ENCODE peak calls at places on chromosomes 11 and 22, in eight cellular contexts. L is LoVo; V is T-helper 2 cell; N is activated T-helper 1 cell treated with anti-CD3 and anti-CD28 coated beads, Interleukin-12 subunit alpha, Interleukin-12 subunit beta, Interleukin-2, Interleukin-4 antibody, amounts not matched to agents 30 ng/mL and 10 ng/mL and 1 ng/mL, durations not matched to agents 14 hours and 24 hours and 36 hours; D is mucosa of gallbladder; J is skeletal muscle cell; W is upper lobe of left lung; C is nephron progenitor cell. X is an unnamed sample.

GRCh38 chr22:33678523-33678922 is 241.8 kb downstream of the LARGE1 start:
- DNase-seq in D (no peak), C (no peak), V (no peak), N (no peak), L (no peak), W (no peak), J (no peak), X (no peak)

GRCh38 chr11:85541683-85542082 is 85.5 kb downstream of the DLG2 start:
- DNase-seq in J (no peak), C (no peak), V (no peak), N (no peak), L (no peak), D (no peak), W (no peak), X (no peak)

GRCh38 chr11:10305262-10305963 is 540 bp downstream of the ADM start:
- DNase-seq in W (peak; percentile 64), D (no peak), V (no peak), N (no peak), J (no peak), L (no peak), C (peak; percentile 61), X (no peak)

GRCh38 chr22:25942989-25943411 is 201.0 kb downstream of the MYO18B start:
- DNase-seq in L (no peak), D (no peak), N (no peak), V (no peak), J (peak; percentile 1), C (no peak), W (no peak), X (no peak)

GRCh38 chr11:119445850-119446249 is 22.9 kb upstream of the THY1 start:
- DNase-seq in D (no peak), C (no peak), V (no peak), W (no peak), L (no peak), J (no peak), N (no peak), X (no peak)

GRCh38 chr11:114348200-114349191 is 51.8 kb downstream of the C11orf71 start:
- DNase-seq in L (peak; percentile 35), C (peak; percentile 29), J (peak; percentile 22), V (no peak), D (peak; percentile 58), N (no peak), W (no peak), X (no peak)

GRCh38 chr22:17201285-17201945 is 17.8 kb downstream of the ADA2 start:
- DNase-seq in L (no peak), N (no peak), W (no peak), D (peak; percentile 41), V (no peak), J (no peak), C (no peak), X (no peak)

GRCh38 chr11:28245131-28245530 is 136.9 kb downstream of the METTL15 start:
- DNase-seq in W (no peak), L (no peak), J (no peak), V (no peak), N (no peak), D (no peak), C (no peak), X (no peak)

GRCh38 chr11:20213790-20214189 is 53.5 kb upstream of the DBX1 start:
- DNase-seq in J (no peak), W (no peak), D (no peak), V (no peak), C (no peak), L (no peak), N (no peak), X (no peak)

GRCh38 chr11:21250196-21250595 is 580.8 kb downstream of the NELL1 start:
- DNase-seq in D (no peak), C (no peak), J (no peak), L (no peak), V (no peak), W (no peak), N (no peak), X (no peak)

GRCh38 chr11:103988595-103988969 is 47.9 kb upstream of the DDI1 start:
- DNase-seq in W (no peak), L (no peak), J (no peak), V (no peak), C (no peak), D (no peak), N (no peak), X (no peak)

GRCh38 chr11:106062592-106062949 is 14.6 kb downstream of the KBTBD3 start:
- DNase-seq in L (no peak), C (no peak), J (no peak), N (no peak), V (no peak), D (no peak), W (no peak), X (no peak)

GRCh38 chr11:10522921-10523320 is 18.1 kb downstream of the RNF141 start:
- DNase-seq in C (no peak), V (no peak), J (no peak), L (peak; percentile 20), N (no peak), W (no peak), D (no peak), X (no peak)

GRCh38 chr11:29786092-29786491 is 230.7 kb downstream of the KCNA4 start:
- DNase-seq in V (no peak), W (no peak), L (no peak), C (no peak), D (no peak), J (no peak), N (no peak), X (no peak)

GRCh38 chr11:74701351-74701750 is 29.9 kb downstream of the CHRDL2 start:
- DNase-seq in D (no peak), C (no peak), W (no peak), J (no peak), V (no peak), L (no peak), N (no peak), X (no peak)

GRCh38 chr11:22920939-22921565 is 60.8 kb upstream of the CCDC179 start:
- DNase-seq in C (peak; percentile 29), D (peak; percentile 48), V (no peak), N (no peak), W (no peak), J (peak; percentile 4), L (peak; percentile 30), X (no peak)

GRCh38 chr11:12189543-12190235 is 79.3 kb downstream of the MICAL2 start:
- DNase-seq in W (no peak), C (no peak), J (no peak), N (no peak), V (peak; percentile 49), L (no peak), D (no peak), X (no peak)

GRCh38 chr11:119196833-119197483 is 9.2 kb upstream of the CBL start:
- DNase-seq in J (peak; percentile 55), C (peak; percentile 66), V (peak; percentile 45), D (peak; percentile 82), W (peak; percentile 68), N (peak; percentile 60), L (peak; percentile 85), X (peak; percentile 63)

GRCh38 chr11:60482361-60482760 is 10.2 kb upstream of the MS4A12 start:
- DNase-seq in V (no peak), W (peak; percentile 24), N (no peak), L (no peak), J (no peak), D (no peak), C (no peak), X (no peak)

GRCh38 chr11:64249563-64250405 is 1.5 kb upstream of the PLCB3 start:
- DNase-seq in C (no peak), N (no peak), L (no peak), D (no peak), J (no peak), W (no peak), V (no peak), X (no peak)